ENCODE peak calls at places on chromosomes 7 and 10, in six cellular contexts. L, V, Y, N, P and C are unnamed samples.

GRCh38 chr7:90850516-90850915 is 254.4 kb downstream of the CDK14 start:
- DNase-seq in Y (no peak), N (no peak), V (no peak), P (no peak), L (no peak), C (no peak)

GRCh38 chr7:3670898-3671297 is 369.8 kb downstream of the SDK1 start:
- DNase-seq in P (no peak), Y (peak), L (no peak), V (no peak), N (no peak), C (no peak)

GRCh38 chr10:6379015-6379776 is 176.5 kb downstream of the PFKFB3 start:
- DNase-seq in V (no peak), L (no peak), P (no peak), N (no peak), Y (no peak), C (no peak)

GRCh38 chr10:29998142-29998808 is 61.1 kb downstream of the JCAD start:
- DNase-seq in L (peak), P (peak), V (peak), Y (peak), N (peak), C (peak)

GRCh38 chr7:34928052-34928451 is 109.2 kb downstream of the DPY19L1 start:
- DNase-seq in Y (peak), P (peak), N (no peak), V (peak), L (peak), C (no peak)

GRCh38 chr10:3808689-3809199 is 23.7 kb upstream of the KLF6 start:
- DNase-seq in Y (no peak), N (no peak), V (no peak), P (no peak), L (no peak), C (no peak)

GRCh38 chr7:8724080-8724718 is 290.8 kb downstream of the NXPH1 start:
- DNase-seq in V (peak), P (no peak), Y (no peak), L (peak), N (no peak), C (no peak)

GRCh38 chr7:102942181-102942882 is 29.5 kb downstream of the LRRC17 start:
- DNase-seq in N (no peak), V (peak), Y (no peak), P (no peak), L (no peak), C (no peak)

DNA sequence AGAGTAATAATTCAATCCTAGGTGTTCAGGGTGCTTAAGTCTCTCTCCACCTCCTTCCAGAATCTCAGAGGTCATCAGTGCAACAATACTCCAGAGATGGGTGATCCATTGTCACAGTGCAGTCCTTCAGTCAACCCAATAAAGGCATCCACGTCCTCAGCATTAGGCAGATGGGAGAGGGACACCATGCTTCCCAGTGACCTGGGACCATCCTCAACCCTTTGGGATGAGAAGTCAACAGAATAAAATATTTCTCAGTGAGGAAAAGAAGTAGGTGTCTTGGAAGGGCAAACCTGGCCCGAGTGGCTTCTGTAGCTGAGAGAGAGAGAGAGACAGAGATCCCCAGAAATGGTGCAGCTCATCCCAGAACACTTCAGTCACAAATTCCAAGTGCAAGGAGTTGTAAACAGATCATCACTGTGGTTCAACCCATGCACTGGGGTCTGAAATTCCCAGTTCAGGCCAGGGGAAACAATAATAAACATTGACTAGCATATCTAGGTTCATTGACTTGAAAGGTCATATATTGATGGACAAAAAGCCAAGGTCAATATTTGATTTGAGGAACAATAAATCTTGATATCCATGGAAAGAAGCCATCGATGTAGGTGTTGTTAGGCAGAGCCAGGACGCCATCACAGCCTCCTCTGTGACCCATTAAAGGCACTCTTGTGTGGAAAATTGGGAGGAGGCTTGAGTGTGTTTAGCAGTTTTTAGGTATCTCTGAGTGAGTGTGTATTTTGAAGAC is 256.0 kb upstream of the ZMIZ1 start:
- DNase-seq in N (no peak), V (no peak), L (no peak), Y (no peak), P (no peak), C (no peak)
- TF ChIP-seq CTCF in N (no peak), V (no peak), L (no peak), Y (no peak), P (no peak), C (no peak)

GRCh38 chr7:78020874-78021249 is 222.3 kb downstream of the PHTF2 start:
- DNase-seq in L (no peak), Y (no peak), N (no peak), P (no peak), V (no peak), C (no peak)
- TF ChIP-seq CTCF in L (no peak), Y (no peak), N (peak), P (no peak), V (no peak), C (no peak)

GRCh38 chr7:151856098-151856497 is 20.8 kb downstream of the PRKAG2 start:
- DNase-seq in N (no peak), L (no peak), P (no peak), Y (no peak), V (peak), C (no peak)
- TF ChIP-seq CTCF in N (no peak), L (peak), P (no peak), Y (no peak), V (no peak), C (no peak)

GRCh38 chr7:107049971-107050532 is 5.5 kb downstream of the PRKAR2B start:
- DNase-seq in N (no peak), L (no peak), V (no peak), P (no peak), Y (no peak), C (no peak)

GRCh38 chr7:107046511-107047259 is 2.2 kb downstream of the PRKAR2B start:
- DNase-seq in V (no peak), Y (no peak), P (no peak), L (no peak), N (no peak), C (no peak)

GRCh38 chr7:107049480-107049879 is 5.0 kb downstream of the PRKAR2B start:
- DNase-seq in Y (no peak), L (no peak), V (no peak), P (no peak), N (no peak), C (no peak)

GRCh38 chr7:107048783-107049418 is 4.4 kb downstream of the PRKAR2B start:
- DNase-seq in N (no peak), Y (no peak), L (no peak), V (no peak), P (no peak), C (no peak)

GRCh38 chr7:107047902-107048782 is 3.6 kb downstream of the PRKAR2B start:
- DNase-seq in N (no peak), L (no peak), V (peak), P (no peak), Y (no peak), C (no peak)
- TF ChIP-seq CTCF in N (no peak), L (no peak), V (peak), P (no peak), Y (no peak), C (no peak)